ENCODE peak calls at places on chromosomes 13 and 19, in four cellular contexts. X is nephron progenitor cell, O is osteocyte, B is HL-60. T is an unnamed sample.

GRCh38 chr19:41244117-41244516 is 20.1 kb upstream of the HNRNPUL1 start:
- DNase-seq in X (no peak), O (no peak), B (no peak), T (no peak)

GRCh38 chr13:48038763-48039162 is 1.2 kb downstream of the NUDT15 start:
- DNase-seq in X (no peak), O (no peak), B (no peak), T (no peak)

GRCh38 chr19:41997121-41997850 is 3.3 kb upstream of the ATP1A3 start:
- DNase-seq in X (peak; percentile 89), O (no peak), B (no peak), T (peak; percentile 74)

GRCh38 chr19:8592231-8593009 is 15.2 kb upstream of the MYO1F start:
- DNase-seq in X (peak; percentile 100), O (peak; percentile 98), B (no peak), T (peak; percentile 99)

GRCh38 chr19:47489072-47489914 is 5.3 kb upstream of the KPTN start:
- DNase-seq in X (no peak), O (no peak), B (no peak), T (no peak)

GRCh38 chr13:90197722-90198121 is 1149.8 kb upstream of the MIR17HG start:
- DNase-seq in X (no peak), O (no peak), B (no peak), T (no peak)

GRCh38 chr19:52962394-52963228 is at the start of gene ZNF816:
- DNase-seq in X (peak; percentile 100), O (peak; percentile 98), B (peak; percentile 92), T (peak; percentile 99)

GRCh38 chr19:4089400-4089908 is 22.8 kb upstream of the ZBTB7A start:
- DNase-seq in X (no peak), O (peak; percentile 80), B (no peak), T (no peak)

GRCh38 chr13:69903081-69903480 is 204.5 kb upstream of the ATXN8OS start:
- DNase-seq in X (no peak), O (no peak), B (no peak), T (no peak)

GRCh38 chr13:72473321-72473720 is 254.1 kb downstream of the MZT1 start:
- DNase-seq in X (no peak), O (no peak), B (no peak), T (no peak)

GRCh38 chr19:46537136-46538097 is 41.8 kb upstream of the PNMA8B start:
- DNase-seq in X (peak; percentile 77), O (peak; percentile 86), B (no peak), T (peak; percentile 77)

GRCh38 chr13:101919541-101920306 is 467.2 kb downstream of the ITGBL1 start:
- DNase-seq in X (peak; percentile 88), O (no peak), B (no peak), T (peak; percentile 79)

GRCh38 chr19:858868-859843 is at the start of gene CFD:
- DNase-seq in X (no peak), O (peak; percentile 88), B (no peak), T (no peak)

GRCh38 chr19:18654469-18654868 is 17.6 kb downstream of the KLHL26 start:
- DNase-seq in X (no peak), O (no peak), B (no peak), T (no peak)

GRCh38 chr13:110914293-110915056 is 394 bp downstream of the ANKRD10 start:
- DNase-seq in X (peak; percentile 88), O (peak; percentile 88), B (peak; percentile 64), T (peak; percentile 82)

GRCh38 chr13:29878101-29878500 is 27.7 kb upstream of the UBL3 start:
- DNase-seq in X (no peak), O (no peak), B (no peak), T (no peak)

GRCh38 chr13:111011899-111012298 is 97.0 kb upstream of the ANKRD10 start:
- DNase-seq in X (no peak), O (no peak), B (no peak), T (no peak)

GRCh38 chr13:103883152-103883551 is 816.9 kb upstream of the SLC10A2 start:
- DNase-seq in X (peak; percentile 61), O (peak; percentile 92), B (no peak), T (peak; percentile 60)

GRCh38 chr13:42487221-42487620 is 86.7 kb upstream of the TNFSF11 start:
- DNase-seq in X (no peak), O (no peak), B (no peak), T (no peak)

GRCh38 chr13:62209539-62209938 is 793.9 kb upstream of the PCDH20 start:
- DNase-seq in X (no peak), O (no peak), B (no peak), T (no peak)

GRCh38 chr13:110306340-110306959 is 507 bp downstream of the COL4A1 start:
- DNase-seq in X (peak; percentile 46), O (no peak), B (no peak), T (no peak)

GRCh38 chr19:39603825-39604224 is 1.5 kb downstream of the LGALS13 start:
- DNase-seq in X (no peak), O (no peak), B (no peak), T (no peak)

GRCh38 chr19:39602224-39602623 is at the start of gene LGALS13:
- DNase-seq in X (no peak), O (no peak), B (no peak), T (no peak)

GRCh38 chr19:39607561-39607960 is 5.2 kb downstream of the LGALS13 start:
- DNase-seq in X (no peak), O (no peak), B (no peak), T (no peak)

DNA sequence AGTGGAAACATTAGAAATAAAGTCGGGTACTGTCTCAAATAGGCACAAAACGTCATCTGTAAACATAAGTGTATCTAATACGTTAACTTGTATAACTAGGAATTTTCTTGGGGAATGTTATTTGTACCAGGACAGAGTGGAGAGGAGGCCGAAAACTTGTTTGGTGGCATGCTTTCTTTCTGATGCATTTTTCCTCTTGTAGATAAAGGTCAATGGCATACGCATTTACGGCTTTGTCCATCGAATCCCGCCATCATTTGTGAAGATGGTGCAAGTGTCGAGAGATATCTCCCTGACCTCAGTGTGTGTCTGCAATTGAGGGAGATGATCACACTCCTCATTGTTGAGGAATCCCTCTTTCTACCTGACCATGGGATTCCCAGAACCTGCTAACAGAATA is 4.7 kb downstream of the LGALS13 start:
- DNase-seq in X (no peak), O (no peak), B (no peak), T (no peak)
- TF ChIP-seq CTCF in X (no peak), O (no peak), B (no peak), T (no peak)

GRCh38 chr13:112713517-112714253 is 23.8 kb downstream of the ATP11A start:
- DNase-seq in X (no peak), O (no peak), B (no peak), T (no peak)

GRCh38 chr13:112710855-112711527 is 21.2 kb downstream of the ATP11A start:
- DNase-seq in X (no peak), O (no peak), B (no peak), T (no peak)

GRCh38 chr13:112712451-112712881 is 22.6 kb downstream of the ATP11A start:
- DNase-seq in X (no peak), O (no peak), B (no peak), T (no peak)

GRCh38 chr13:112709825-112710783 is 20.3 kb downstream of the ATP11A start:
- DNase-seq in X (no peak), O (no peak), B (no peak), T (no peak)

DNA sequence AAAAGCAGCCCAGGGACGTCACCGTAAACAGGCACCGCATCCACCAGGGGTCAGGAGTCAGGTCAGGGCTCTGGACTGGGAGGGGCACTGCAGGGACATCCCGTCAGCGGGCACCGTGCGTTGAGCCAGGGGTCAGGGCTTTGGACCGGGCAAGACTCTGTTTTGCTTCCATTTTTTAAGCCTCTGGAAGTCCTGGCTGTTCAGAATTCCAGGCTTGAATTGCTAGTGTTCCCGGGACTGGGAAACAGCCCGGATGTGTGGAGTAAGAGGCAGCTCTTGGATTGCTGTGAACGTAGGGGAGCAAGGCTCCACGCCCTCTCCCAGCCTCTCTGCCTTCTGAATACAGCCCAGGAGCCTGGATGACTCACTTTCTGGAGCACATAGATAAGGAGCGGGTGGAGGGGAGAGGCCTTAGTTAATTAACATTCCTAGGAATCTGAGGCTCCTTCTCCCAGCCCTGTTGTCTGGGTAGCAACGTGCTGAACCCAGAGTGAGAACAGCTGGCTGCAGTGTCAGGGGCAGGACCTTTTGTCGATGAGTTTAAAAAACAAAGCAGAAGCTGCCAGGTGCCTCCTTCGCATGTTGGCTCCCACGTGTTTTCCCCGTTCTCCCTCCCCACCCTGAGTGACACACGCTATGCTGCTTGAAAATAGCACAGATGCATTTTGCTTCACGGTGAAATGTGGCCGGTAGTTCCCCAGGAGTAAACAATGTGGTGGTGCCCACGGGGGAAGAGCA is 21.9 kb downstream of the ATP11A start:
- DNase-seq in X (peak; percentile 45), O (no peak), B (no peak), T (peak; percentile 61)
- TF ChIP-seq CTCF in X (no peak), O (peak; percentile 17), B (no peak), T (peak; percentile 14)

DNA sequence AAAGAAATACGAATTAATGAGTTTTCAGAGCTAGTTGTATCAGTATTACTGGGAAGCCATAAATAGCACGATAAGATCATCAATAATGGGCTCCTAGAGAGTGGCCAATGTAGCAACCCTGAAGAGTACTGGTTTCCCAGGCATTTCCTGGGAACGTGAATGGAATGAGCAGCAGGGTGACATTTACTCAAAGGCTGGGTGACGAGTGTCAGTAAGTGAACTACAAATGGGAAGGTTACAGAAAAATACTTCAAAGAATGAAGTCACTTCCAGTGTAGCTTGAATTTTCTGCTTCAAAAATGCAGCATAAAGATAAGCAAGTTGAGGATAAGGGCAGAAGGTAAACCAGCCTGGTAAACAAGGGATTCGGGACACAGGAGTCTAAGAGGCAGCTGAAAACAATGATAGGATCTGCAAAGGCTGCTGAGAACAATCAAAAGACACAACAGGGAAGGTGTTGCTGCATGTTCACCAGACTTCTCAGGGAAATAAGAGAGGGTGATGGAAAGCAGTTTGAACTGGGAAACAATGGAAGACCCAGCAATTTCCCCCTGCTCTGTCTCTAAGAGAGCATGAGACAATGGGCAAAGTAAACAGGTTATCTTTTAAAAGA is 48.6 kb upstream of the POSTN start:
- DNase-seq in X (no peak), O (no peak), B (no peak), T (no peak)
- TF ChIP-seq CTCF in X (no peak), O (no peak), B (no peak), T (no peak)

GRCh38 chr13:27868639-27869435 is 51.0 kb upstream of the PDX1 start:
- DNase-seq in X (no peak), O (no peak), B (no peak), T (no peak)

GRCh38 chr13:27869436-27870090 is 50.2 kb upstream of the PDX1 start:
- DNase-seq in X (no peak), O (no peak), B (no peak), T (no peak)
- TF ChIP-seq CTCF in X (no peak), O (no peak), B (no peak), T (peak; percentile 43)